ENCODE peak calls at places on chromosome 5, in eight cellular contexts. P is suprapubic skin; T is thoracic aorta; G is right atrium auricular region; J is IMR-90; A is CD4-positive, alpha-beta T cell; N is NT2/D1; M is fibroblast of lung. V is an unnamed sample. For H3K9me3, the result is how much of the 10 kb centered on the place peaks cover.

GRCh38 chr5:150505816-150506215 is 2.1 kb upstream of the NDST1 start:
- DNase-seq in P (no peak), N (no peak), M (no peak), T (no peak), J (no peak), A (no peak), G (no peak), V (no peak)

GRCh38 chr5:173486355-173486754 is 130.1 kb downstream of the BOD1 start:
- DNase-seq in T (no peak), M (no peak), P (no peak), J (no peak), N (no peak), A (no peak), G (peak), V (no peak)

GRCh38 chr5:76838481-76839261 is 11.1 kb upstream of the S100Z start:
- DNase-seq in P (no peak), G (no peak), M (peak), J (peak), A (no peak), T (no peak), N (no peak), V (no peak)

GRCh38 chr5:93512799-93513198 is 68.2 kb downstream of the NR2F1-AS1 start:
- DNase-seq in N (no peak), G (no peak), A (no peak), J (peak), T (no peak), M (peak), P (no peak), V (no peak)

GRCh38 chr5:148393390-148393741 is 9.6 kb downstream of the FBXO38 start:
- DNase-seq in A (no peak), G (no peak), T (no peak), N (peak), J (peak), M (no peak), P (no peak), V (no peak)

GRCh38 chr5:171600736-171601265 is 181.4 kb downstream of the FGF18 start:
- DNase-seq in T (no peak), M (peak), J (peak), N (no peak), A (no peak), G (peak), P (no peak), V (no peak)

GRCh38 chr5:68460147-68460760 is 244.7 kb downstream of the PIK3R1 start:
- DNase-seq in A (no peak), J (peak), M (peak), T (no peak), G (no peak), N (peak), P (no peak), V (peak)

GRCh38 chr5:169548315-169548714 is 35.3 kb upstream of the SPDL1 start:
- DNase-seq in P (no peak), J (peak), T (no peak), M (peak), G (no peak), A (no peak), N (no peak), V (no peak)

GRCh38 chr5:168449166-168449565 is 37.1 kb upstream of the RARS1 start:
- DNase-seq in A (no peak), T (no peak), N (no peak), G (no peak), J (no peak), M (no peak), P (no peak), V (no peak)

GRCh38 chr5:777756-778161 is 6.8 kb downstream of the ZDHHC11B start:
- DNase-seq in A (no peak), T (no peak), G (peak), M (no peak), J (no peak), N (no peak), P (peak), V (no peak)

GRCh38 chr5:143890475-143890874 is 78.5 kb downstream of the HMHB1 start:
- DNase-seq in A (no peak), P (no peak), N (no peak), G (no peak), T (no peak), M (peak), J (no peak), V (no peak)

GRCh38 chr5:89211836-89212235 is 328.9 kb upstream of the MEF2C start:
- DNase-seq in G (no peak), M (peak), T (no peak), N (no peak), A (no peak), J (peak), P (no peak), V (no peak)

GRCh38 chr5:125189451-125190051 is 443.1 kb upstream of the ZNF608 start:
- DNase-seq in A (no peak), P (no peak), T (no peak), M (peak), N (no peak), G (no peak), J (peak), V (no peak)

GRCh38 chr5:95081500-95082355 is 203.2 kb downstream of the MCTP1 start:
- DNase-seq in T (no peak), J (peak), P (no peak), G (no peak), A (no peak), M (peak), N (peak), V (no peak)

GRCh38 chr5:103079796-103080195 is 40.1 kb downstream of the GIN1 start:
- DNase-seq in G (no peak), P (no peak), M (no peak), N (no peak), J (no peak), A (no peak), T (no peak), V (no peak)

DNA sequence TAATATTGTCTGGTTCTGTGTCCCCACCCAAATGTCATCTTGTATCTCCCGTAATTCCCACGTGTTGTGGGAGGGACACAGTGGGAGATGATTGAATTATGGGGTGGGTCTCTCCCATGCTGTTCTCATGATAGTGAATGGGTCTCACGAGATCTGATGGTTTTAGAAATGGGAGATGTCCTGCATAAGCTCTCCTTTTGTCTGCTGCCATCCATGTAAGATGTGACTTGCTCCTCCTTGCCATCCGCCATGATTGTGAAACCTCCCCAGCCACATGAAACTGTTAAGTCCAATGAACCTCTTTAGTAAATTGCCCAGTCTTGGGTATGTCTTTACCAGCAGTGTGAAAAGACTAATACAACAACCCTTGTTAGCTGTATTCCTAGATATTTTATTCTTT is 44.5 kb downstream of the GIN1 start:
- DNase-seq in T (no peak), M (no peak), N (no peak), G (no peak), J (no peak), P (no peak), A (no peak), V (no peak)
- H3K9me3 ChIP-seq in T (under half), M (under half), N (under half), G (under half), J (under half), P (under half), A (half or more), V (under half)

GRCh38 chr5:179187681-179188575 is 127.8 kb downstream of the ZNF354C start:
- DNase-seq in T (no peak), P (no peak), N (peak), A (no peak), J (no peak), G (no peak), M (peak), V (no peak)
- H3K9me3 ChIP-seq in T (under half), P (under half), N (under half), A (under half), J (under half), G (under half), M (under half), V (under half)

GRCh38 chr5:179317411-179318192 is 27.7 kb downstream of the ADAMTS2 start:
- DNase-seq in T (no peak), P (peak), N (no peak), G (no peak), A (no peak), M (no peak), J (no peak), V (no peak)

GRCh38 chr5:179314606-179315355 is 30.5 kb downstream of the ADAMTS2 start:
- DNase-seq in T (no peak), M (no peak), A (no peak), J (no peak), G (peak), N (no peak), P (peak), V (no peak)

GRCh38 chr5:179315356-179315890 is 29.8 kb downstream of the ADAMTS2 start:
- DNase-seq in A (no peak), N (no peak), G (no peak), M (no peak), P (peak), J (no peak), T (no peak), V (no peak)

GRCh38 chr5:179316961-179317360 is 28.3 kb downstream of the ADAMTS2 start:
- DNase-seq in T (no peak), A (no peak), M (no peak), P (peak), J (no peak), N (no peak), G (no peak), V (no peak)

DNA sequence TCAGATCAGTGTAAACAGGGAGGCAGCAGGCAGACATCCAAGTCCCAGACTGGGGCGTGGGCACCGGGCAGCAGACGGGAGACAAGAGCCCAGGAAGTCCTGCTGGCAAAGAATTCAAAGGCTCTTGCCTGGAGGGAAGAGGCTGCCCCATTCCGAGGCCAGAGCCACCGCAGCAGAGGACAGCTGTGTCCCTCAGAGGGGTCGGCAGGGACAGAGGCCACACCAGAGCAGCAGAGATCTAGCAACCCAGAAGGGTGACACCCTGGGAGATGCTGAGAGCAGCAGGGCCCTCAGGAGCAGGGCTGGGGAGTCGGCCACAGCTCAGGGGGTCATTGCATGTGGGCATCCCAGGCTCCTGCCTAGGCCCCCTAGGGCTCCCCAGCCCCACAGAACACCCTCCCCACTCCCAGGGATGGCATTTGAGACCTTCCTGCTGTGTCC is 29.1 kb downstream of the ADAMTS2 start:
- DNase-seq in A (no peak), N (no peak), J (no peak), G (no peak), T (no peak), P (peak), M (no peak), V (no peak)
- H3K9me3 ChIP-seq in A (under half), N (under half), J (under half), G (under half), T (under half), P (under half), M (under half), V (under half)

DNA sequence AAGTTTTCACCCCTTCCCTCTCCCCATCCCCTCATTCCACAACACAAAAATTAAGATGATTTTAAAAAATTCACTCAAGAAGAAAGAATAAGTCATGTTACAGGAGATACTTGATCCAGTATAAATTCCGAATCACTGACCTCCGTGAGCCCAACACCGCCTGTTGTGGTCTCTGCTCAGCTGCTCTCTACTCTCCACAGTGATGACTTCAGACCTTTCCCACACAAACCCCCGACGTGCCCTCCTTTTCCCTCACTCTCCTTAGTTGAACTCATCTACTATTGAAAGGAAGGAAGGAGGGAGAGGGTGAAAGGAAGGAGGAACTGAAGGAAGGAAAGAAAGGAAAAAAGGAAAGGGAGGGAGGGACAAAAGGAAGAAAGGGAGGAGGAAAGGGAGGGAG is 55.1 kb downstream of the ZNF354C start:
- DNase-seq in P (no peak), M (no peak), J (no peak), T (no peak), N (no peak), A (no peak), G (no peak), V (no peak)
- H3K9me3 ChIP-seq in P (under half), M (under half), J (under half), T (half or more), N (under half), A (under half), G (half or more), V (under half)

V was measured in T-helper 17 cell.